ENCODE peak calls at places on chromosomes 13 and 19, in five cellular contexts. F, Z, X, O and D are unnamed samples. For H3K9me3, the result is how much of the 10 kb centered on the place peaks cover.

GRCh38 chr13:109687559-109688448 is 98.6 kb downstream of the IRS2 start:
- DNase-seq in F (peak), Z (no peak), X (no peak), O (no peak), D (no peak)

GRCh38 chr13:110560606-110561334 is 752 bp downstream of the RAB20 start:
- DNase-seq in F (peak), Z (no peak), X (peak), O (peak), D (no peak)

GRCh38 chr19:4061178-4061682 is 5.5 kb downstream of the ZBTB7A start:
- DNase-seq in F (no peak), Z (peak), X (peak), O (peak), D (peak)

GRCh38 chr19:31350033-31350692 is 927 bp upstream of the TSHZ3 start:
- DNase-seq in F (peak), Z (no peak), X (no peak), O (peak), D (no peak)

GRCh38 chr13:77034883-77035282 is 7.9 kb upstream of the FBXL3 start:
- DNase-seq in F (no peak), Z (no peak), X (no peak), O (no peak), D (no peak)

GRCh38 chr13:76552807-76553206 is 333.4 kb downstream of the KCTD12 start:
- DNase-seq in F (no peak), Z (no peak), X (no peak), O (no peak), D (no peak)

GRCh38 chr13:78978381-78978998 is 319.5 kb upstream of the OBI1 start:
- DNase-seq in F (peak), Z (no peak), X (peak), O (no peak), D (no peak)

GRCh38 chr19:3968556-3969434 is 2.1 kb downstream of the DAPK3 start:
- DNase-seq in F (peak), Z (peak), X (peak), O (peak), D (no peak)

GRCh38 chr13:113742445-113743120 is 16.4 kb upstream of the TMEM255B start:
- DNase-seq in F (no peak), Z (no peak), X (no peak), O (no peak), D (no peak)

GRCh38 chr13:97130201-97130600 is 91.9 kb upstream of the MBNL2 start:
- DNase-seq in F (no peak), Z (no peak), X (no peak), O (no peak), D (no peak)

GRCh38 chr19:39277598-39277997 is 9.4 kb downstream of the IFNL2 start:
- DNase-seq in F (no peak), Z (no peak), X (no peak), O (no peak), D (no peak)

GRCh38 chr13:38687246-38688229 is 661 bp downstream of the FREM2 start:
- DNase-seq in F (peak), Z (no peak), X (no peak), O (no peak), D (no peak)

GRCh38 chr13:110127986-110128511 is 178.9 kb downstream of the COL4A1 start:
- DNase-seq in F (no peak), Z (no peak), X (no peak), O (no peak), D (no peak)

GRCh38 chr13:38452656-38453055 is 103.0 kb downstream of the UFM1 start:
- DNase-seq in F (no peak), Z (no peak), X (no peak), O (no peak), D (no peak)

GRCh38 chr13:74251778-74252519 is 117.7 kb upstream of the KLF12 start:
- DNase-seq in F (no peak), Z (no peak), X (no peak), O (no peak), D (no peak)

GRCh38 chr19:2578391-2578826 is 102.5 kb downstream of the GADD45B start:
- DNase-seq in F (peak), Z (peak), X (no peak), O (peak), D (no peak)

GRCh38 chr19:42284066-42284501 is 15.0 kb downstream of the CIC start:
- DNase-seq in F (peak), Z (no peak), X (peak), O (peak), D (peak)

GRCh38 chr19:51166846-51167490 is 24.9 kb downstream of the SIGLEC7 start:
- DNase-seq in F (no peak), Z (no peak), X (no peak), O (no peak), D (peak)

GRCh38 chr13:52808842-52809219 is 39.6 kb downstream of the PCDH8 start:
- DNase-seq in F (no peak), Z (no peak), X (no peak), O (no peak), D (no peak)

GRCh38 chr19:47230921-47231214 is at the start of gene BBC3:
- DNase-seq in F (no peak), Z (no peak), X (no peak), O (no peak), D (no peak)

GRCh38 chr13:69793803-69794453 is 313.7 kb upstream of the ATXN8OS start:
- DNase-seq in F (peak), Z (no peak), X (no peak), O (no peak), D (no peak)

GRCh38 chr13:27830010-27830409 is 37.7 kb downstream of the GSX1 start:
- DNase-seq in F (peak), Z (no peak), X (peak), O (peak), D (peak)

GRCh38 chr19:6030214-6030507 is 52.2 kb upstream of the RANBP3 start:
- DNase-seq in F (no peak), Z (no peak), X (no peak), O (no peak), D (no peak)

GRCh38 chr19:57934820-57935665 is at the start of gene ZNF418:
- DNase-seq in F (peak), Z (no peak), X (peak), O (peak), D (no peak)

GRCh38 chr19:10587022-10587838 is at the start of gene AP1M2:
- DNase-seq in F (no peak), Z (no peak), X (peak), O (no peak), D (no peak)

GRCh38 chr19:2424686-2425621 is 2.4 kb downstream of the TIMM13 start:
- DNase-seq in F (peak), Z (no peak), X (peak), O (peak), D (no peak)

GRCh38 chr13:20017365-20017711 is 58.8 kb downstream of the ZMYM2 start:
- DNase-seq in F (no peak), Z (no peak), X (no peak), O (no peak), D (no peak)

GRCh38 chr13:21670006-21670882 is 629 bp upstream of the FGF9 start:
- DNase-seq in F (peak), Z (no peak), X (peak), O (peak), D (peak)

GRCh38 chr19:50482271-50482855 is 5.7 kb upstream of the GARIN5A start:
- DNase-seq in F (no peak), Z (no peak), X (no peak), O (no peak), D (no peak)

GRCh38 chr13:98563071-98563470 is 13.8 kb downstream of the STK24 start:
- DNase-seq in F (no peak), Z (no peak), X (no peak), O (no peak), D (peak)

GRCh38 chr13:114064516-114065140 is 67.8 kb downstream of the RASA3 start:
- DNase-seq in F (peak), Z (no peak), X (no peak), O (peak), D (no peak)

GRCh38 chr13:81770868-81771505 is 1430.1 kb upstream of the SPRY2 start:
- DNase-seq in F (peak), Z (no peak), X (no peak), O (no peak), D (no peak)

GRCh38 chr19:628168-628567 is 5.2 kb downstream of the POLRMT start:
- DNase-seq in F (peak), Z (no peak), X (no peak), O (no peak), D (no peak)
- TF ChIP-seq CTCF in F (peak), Z (no peak), X (no peak), O (peak), D (no peak)

DNA sequence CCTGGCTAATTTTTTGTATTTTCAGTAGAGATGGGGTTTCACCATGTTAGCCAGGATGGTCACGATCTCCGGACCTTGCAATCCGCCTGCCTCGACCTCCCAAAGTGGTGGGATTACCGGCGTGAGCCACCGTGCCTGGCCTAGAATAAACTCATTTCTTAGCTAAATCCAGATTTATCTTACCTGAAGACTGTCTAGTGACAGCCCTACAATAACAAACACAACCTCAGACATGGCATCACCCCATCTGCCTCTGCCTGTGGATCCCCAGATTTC is 5.0 kb downstream of the ZNF44 start:
- DNase-seq in F (no peak), Z (no peak), X (no peak), O (no peak), D (peak)
- H3K9me3 ChIP-seq in F (under half), Z (under half), X (under half), O (under half), D (under half)

GRCh38 chr19:35236638-35237400 is 8.3 kb upstream of the FAM187B start:
- DNase-seq in F (no peak), Z (no peak), X (no peak), O (no peak), D (no peak)
- TF ChIP-seq CTCF in F (no peak), Z (no peak), X (no peak), O (peak), D (peak)

DNA sequence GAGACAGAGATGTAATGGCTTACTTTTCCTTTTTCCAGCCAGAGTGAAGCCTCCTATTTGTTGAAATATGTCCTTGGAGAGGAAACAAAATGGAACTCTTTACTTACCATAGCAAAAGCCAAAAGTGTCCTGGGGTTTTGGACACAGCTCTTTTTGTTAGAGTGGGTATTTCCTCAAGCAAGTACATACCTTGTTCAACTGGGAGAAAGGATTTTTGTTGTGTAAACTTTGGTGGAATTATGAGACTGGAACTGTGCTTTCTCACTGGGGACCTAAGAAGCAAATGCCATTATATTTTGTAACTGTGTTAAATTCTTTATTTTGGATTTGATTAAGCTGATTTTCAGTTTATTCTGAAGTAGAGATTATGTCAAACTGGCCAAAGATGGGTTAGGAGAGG is 58.4 kb downstream of the CYSLTR2 start:
- DNase-seq in F (no peak), Z (no peak), X (no peak), O (no peak), D (no peak)
- H3K9me3 ChIP-seq in F (under half), Z (under half), X (under half), O (under half), D (under half)

GRCh38 chr19:18513868-18514267 is 8.0 kb downstream of the ELL start:
- DNase-seq in F (no peak), Z (no peak), X (no peak), O (peak), D (no peak)
- TF ChIP-seq CTCF in F (no peak), Z (no peak), X (no peak), O (no peak), D (no peak)

DNA sequence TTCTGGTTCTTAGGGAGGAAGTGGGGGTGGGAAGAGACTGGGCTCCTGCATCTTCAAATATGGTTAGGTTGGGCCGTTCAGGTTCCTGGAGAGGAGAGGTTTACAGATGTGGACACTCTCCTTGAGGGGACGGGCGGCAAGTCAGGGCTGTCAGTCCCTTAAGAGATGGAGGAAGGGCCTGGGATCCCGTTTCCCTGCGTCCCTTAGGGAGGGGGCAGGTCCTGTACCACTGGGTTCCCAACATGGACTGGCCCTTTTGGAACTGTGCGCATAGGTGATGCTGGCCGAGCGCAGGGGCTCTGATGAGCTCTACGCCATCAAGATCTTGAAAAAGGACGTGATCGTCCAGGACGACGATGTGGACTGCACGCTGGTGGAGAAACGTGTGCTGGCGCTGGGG is 10.9 kb upstream of the CACNG7 start:
- DNase-seq in F (no peak), Z (no peak), X (no peak), O (no peak), D (no peak)
- H3K9me3 ChIP-seq in F (under half), Z (under half), X (under half), O (under half), D (under half)

GRCh38 chr19:860481-861098 is 1.1 kb downstream of the CFD start:
- DNase-seq in F (peak), Z (no peak), X (no peak), O (peak), D (peak)

GRCh38 chr19:861099-861755 is 1.8 kb downstream of the CFD start:
- DNase-seq in F (no peak), Z (no peak), X (no peak), O (no peak), D (no peak)

GRCh38 chr19:862529-863304 is 3.3 kb downstream of the CFD start:
- DNase-seq in F (peak), Z (no peak), X (peak), O (no peak), D (peak)

GRCh38 chr19:863305-863620 is 3.8 kb downstream of the CFD start:
- DNase-seq in F (no peak), Z (no peak), X (no peak), O (no peak), D (no peak)

GRCh38 chr19:861756-862528 is 2.5 kb downstream of the CFD start:
- DNase-seq in F (peak), Z (no peak), X (peak), O (no peak), D (peak)
- TF ChIP-seq CTCF in F (peak), Z (no peak), X (no peak), O (no peak), D (no peak)

GRCh38 chr19:34597596-34597995 is 79.4 kb downstream of the SCGB2B2 start:
- DNase-seq in F (no peak), Z (no peak), X (no peak), O (no peak), D (no peak)

GRCh38 chr19:34601071-34601470 is 75.9 kb downstream of the SCGB2B2 start:
- DNase-seq in F (no peak), Z (no peak), X (no peak), O (no peak), D (no peak)

GRCh38 chr19:34600366-34600765 is 76.6 kb downstream of the SCGB2B2 start:
- DNase-seq in F (no peak), Z (no peak), X (no peak), O (no peak), D (no peak)

GRCh38 chr19:34598217-34599155 is 78.5 kb downstream of the SCGB2B2 start:
- DNase-seq in F (no peak), Z (no peak), X (peak), O (peak), D (no peak)

DNA sequence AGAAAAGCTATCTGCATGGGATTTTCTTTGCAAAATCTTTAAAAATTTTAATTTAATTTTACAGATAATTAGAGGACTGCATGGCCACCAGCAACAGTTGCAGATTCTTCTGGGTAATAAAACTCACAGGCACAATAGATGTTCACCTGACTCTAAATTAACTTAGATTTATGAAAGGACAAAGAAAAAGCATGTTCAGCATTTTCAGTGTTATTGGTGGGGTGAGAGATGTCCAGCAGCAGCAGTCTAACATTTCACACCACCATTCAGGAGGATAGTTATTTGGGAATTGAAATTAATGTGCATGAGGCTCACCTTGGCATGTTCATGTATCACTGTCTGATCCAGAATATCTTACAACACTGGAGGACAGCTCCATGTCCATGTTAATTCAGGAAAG is 74.0 kb downstream of the SCGB2B2 start:
- DNase-seq in F (no peak), Z (no peak), X (no peak), O (no peak), D (no peak)
- H3K9me3 ChIP-seq in F (under half), Z (half or more), X (under half), O (under half), D (under half)